ENCODE peak calls at places on chromosomes 5 and 9, in ten cellular contexts. M is PC-9, S is left ventricle myocardium inferior, N is body of pancreas, K is AG09309, F is foreskin fibroblast, Z is heart left ventricle, V is epithelial cell of esophagus, W is neural progenitor cell, G is coronary artery. P is an unnamed sample.

GRCh38 chr9:92265159-92265558 is 28.3 kb downstream of the IARS1 start:
- DNase-seq in W (no peak), Z (no peak), M (peak; percentile 45), K (no peak), G (no peak), N (no peak), F (peak; percentile 82), V (peak; percentile 43), S (no peak), P (no peak)

GRCh38 chr5:96483878-96484277 is 50.8 kb upstream of the PCSK1 start:
- DNase-seq in N (no peak), F (peak; percentile 58), K (no peak), G (no peak), S (no peak), W (peak; percentile 71), Z (no peak), M (no peak), V (peak; percentile 76), P (peak; percentile 39)

GRCh38 chr9:109311281-109311680 is 9.6 kb downstream of the EPB41L4B start:
- DNase-seq in K (no peak), M (no peak), V (no peak), N (no peak), W (no peak), S (no peak), F (no peak), G (no peak), Z (no peak), P (no peak)

GRCh38 chr9:8733096-8733954 is 933.7 kb upstream of the DMAC1 start:
- DNase-seq in K (no peak), Z (peak; percentile 40), M (no peak), W (peak; percentile 94), G (no peak), N (no peak), F (peak; percentile 60), S (peak; percentile 36), V (peak; percentile 4), P (peak; percentile 36)

GRCh38 chr5:90709323-90710148 is 150.9 kb downstream of the ADGRV1 start:
- DNase-seq in W (peak; percentile 74), F (peak; percentile 49), S (no peak), Z (no peak), K (peak; percentile 1), N (peak; percentile 34), G (no peak), M (no peak), V (peak; percentile 57), P (peak; percentile 40)

GRCh38 chr5:135576075-135576599 is 2.7 kb downstream of the CXCL14 start:
- DNase-seq in Z (no peak), F (peak; percentile 73), W (peak; percentile 57), G (no peak), M (no peak), K (no peak), S (no peak), N (no peak), V (no peak), P (no peak)

GRCh38 chr9:84277646-84278045 is 62.9 kb downstream of the SLC28A3 start:
- DNase-seq in W (no peak), S (no peak), N (no peak), M (peak; percentile 81), G (no peak), F (peak; percentile 16), V (peak; percentile 93), Z (no peak), K (no peak), P (no peak)

GRCh38 chr9:92666912-92667532 is 2.9 kb downstream of the IPPK start:
- DNase-seq in W (no peak), F (no peak), M (no peak), G (peak; percentile 40), N (no peak), V (no peak), S (no peak), Z (no peak), K (no peak), P (no peak)

GRCh38 chr9:98551511-98552286 is 157.0 kb downstream of the GABBR2 start:
- DNase-seq in N (no peak), F (peak; percentile 14), M (peak; percentile 92), S (no peak), K (peak; percentile 39), W (no peak), Z (no peak), G (no peak), V (peak; percentile 63), P (peak; percentile 80)

GRCh38 chr5:9054821-9055589 is 490.9 kb downstream of the SEMA5A start:
- DNase-seq in F (peak; percentile 28), N (no peak), S (no peak), K (no peak), W (no peak), G (no peak), V (peak; percentile 89), Z (no peak), M (no peak), P (no peak)

GRCh38 chr9:104608336-104608735 is 2.9 kb upstream of the OR13C2 start:
- DNase-seq in F (no peak), W (no peak), Z (no peak), V (peak; percentile 2), M (no peak), N (no peak), G (no peak), S (no peak), K (no peak), P (no peak)

GRCh38 chr9:95516736-95517558 is at the start of gene PTCH1:
- DNase-seq in S (peak; percentile 36), Z (peak; percentile 47), V (peak; percentile 57), M (no peak), F (peak; percentile 76), W (peak; percentile 91), K (no peak), N (peak; percentile 47), G (no peak), P (no peak)

GRCh38 chr5:135195267-135195603 is 161.2 kb upstream of the PITX1 start:
- DNase-seq in N (no peak), F (peak; percentile 10), M (no peak), V (no peak), G (no peak), K (no peak), W (no peak), S (no peak), Z (no peak), P (no peak)

GRCh38 chr5:142671276-142671675 is 14.6 kb downstream of the FGF1 start:
- DNase-seq in N (no peak), G (no peak), S (no peak), F (peak; percentile 38), Z (no peak), W (no peak), K (no peak), V (no peak), M (no peak), P (no peak)
- H3K4me3 ChIP-seq in N (no peak overlapping the region), G (no peak overlapping the region), S (no peak overlapping the region), F (peak overlapping the region; percentile 4), Z (no peak overlapping the region), W (no peak overlapping the region), K (no peak overlapping the region), V (no peak overlapping the region), M (no peak overlapping the region), P (no peak overlapping the region)

GRCh38 chr5:40776658-40776977 is 20.9 kb upstream of the TTC33 start:
- DNase-seq in G (no peak), S (no peak), M (no peak), N (no peak), V (no peak), F (no peak), K (no peak), Z (no peak), W (no peak), P (no peak)

GRCh38 chr5:40775085-40775845 is 19.5 kb upstream of the TTC33 start:
- DNase-seq in K (no peak), S (no peak), Z (no peak), W (no peak), N (no peak), G (no peak), V (no peak), F (no peak), M (no peak), P (no peak)

GRCh38 chr5:40775846-40776657 is 20.3 kb upstream of the TTC33 start:
- DNase-seq in K (no peak), S (no peak), F (no peak), M (no peak), N (no peak), V (no peak), G (no peak), Z (no peak), W (no peak), P (no peak)

GRCh38 chr5:40778133-40778532 is 20.0 kb downstream of the PRKAA1 start:
- DNase-seq in M (no peak), G (no peak), S (no peak), K (no peak), W (no peak), N (no peak), F (no peak), V (no peak), Z (no peak), P (no peak)

GRCh38 chr5:40774626-40775025 is 18.9 kb upstream of the TTC33 start:
- DNase-seq in M (no peak), F (no peak), Z (no peak), N (no peak), G (no peak), K (no peak), W (no peak), S (no peak), V (no peak), P (no peak)
- TF ChIP-seq CTCF in M (no peak), F (no peak), Z (no peak), N (no peak), G (no peak), K (no peak), W (no peak), S (no peak), V (no peak), P (no peak)

DNA sequence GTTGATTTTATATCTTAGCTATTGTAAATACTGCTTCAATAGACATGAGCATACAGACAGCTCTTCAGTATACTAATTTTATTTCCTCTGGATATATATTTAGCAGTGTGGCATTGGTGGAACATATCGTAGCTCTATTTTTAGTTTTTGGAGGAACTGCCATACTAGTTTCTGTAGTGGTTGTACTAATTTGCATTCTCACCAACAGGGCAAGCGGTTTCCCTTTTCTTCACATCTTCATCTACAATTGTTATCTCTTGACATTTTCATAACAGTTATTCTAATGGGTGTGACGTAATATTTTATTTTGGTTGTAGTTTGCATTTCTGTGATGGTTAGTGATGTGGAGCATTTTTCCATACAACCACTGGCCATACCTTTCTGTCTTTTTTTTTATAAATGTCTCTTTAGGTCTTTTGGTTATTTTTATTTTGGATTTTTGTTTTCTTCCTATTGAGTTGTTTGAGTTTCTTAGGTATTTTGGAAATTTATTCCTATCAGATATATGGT is 32.5 kb downstream of the TAF11L14 start:
- DNase-seq in V (no peak), M (no peak), Z (no peak), N (no peak), S (no peak), K (no peak), W (no peak), F (no peak), G (no peak), P (no peak)
- H3K4me3 ChIP-seq in V (no peak overlapping the region), M (no peak overlapping the region), Z (no peak overlapping the region), N (no peak overlapping the region), S (no peak overlapping the region), K (no peak overlapping the region), W (no peak overlapping the region), F (no peak overlapping the region), G (no peak overlapping the region), P (no peak overlapping the region)

DNA sequence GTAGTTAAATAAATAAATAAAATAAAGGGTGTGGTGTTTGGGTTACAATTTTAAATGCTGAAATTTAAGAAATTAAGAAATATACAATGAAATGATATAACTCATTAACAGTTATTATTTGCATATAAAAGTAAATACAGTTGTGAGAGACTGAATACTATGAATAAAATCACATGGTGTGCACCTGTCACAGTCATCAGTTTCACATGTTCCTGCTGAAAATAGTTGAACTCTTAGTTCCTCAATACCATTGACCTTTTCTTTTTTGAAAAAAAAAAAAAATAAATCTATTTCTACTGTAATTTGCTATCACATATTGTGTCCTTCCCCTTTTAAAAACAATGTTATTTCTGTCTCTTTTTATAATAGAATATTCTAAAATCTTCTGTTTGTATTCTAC is 130.9 kb upstream of the CHD1 start:
- DNase-seq in N (no peak), S (no peak), F (no peak), K (no peak), V (no peak), W (no peak), G (no peak), M (no peak), Z (no peak), P (no peak)
- TF ChIP-seq CTCF in N (no peak), S (no peak), F (no peak), K (no peak), V (no peak), W (no peak), G (no peak), M (no peak), Z (no peak), P (no peak)

P was measured in astrocyte of the cerebellum.